ENCODE peak calls at places on chromosomes 6 and 20, in ten cellular contexts. G, Y, J, W, H, N, I, D, Q and R are unnamed samples.

GRCh38 chr6:26659042-26659359 is 545 bp downstream of the ZNF322 start:
- DNase-seq in Q (no peak), W (no peak), H (no peak), J (no peak), D (no peak), N (no peak), Y (no peak), G (no peak), I (no peak), R (no peak)

GRCh38 chr6:138000955-138001354 is 106.3 kb downstream of the PERP start:
- DNase-seq in W (no peak), I (no peak), G (no peak), N (no peak), Q (no peak), Y (no peak), H (no peak), D (no peak), J (no peak), R (no peak)

GRCh38 chr6:79225718-79226117 is 8.8 kb downstream of the HMGN3 start:
- DNase-seq in D (no peak), Q (no peak), I (no peak), G (no peak), N (no peak), J (peak; percentile 10), W (no peak), H (no peak), Y (no peak), R (no peak)

GRCh38 chr6:44737829-44738528 is 350.5 kb downstream of the CDC5L start:
- DNase-seq in I (no peak), J (no peak), H (no peak), G (no peak), N (no peak), W (no peak), D (no peak), Y (no peak), Q (no peak), R (no peak)

GRCh38 chr20:36105731-36106226 is 48.8 kb upstream of the EPB41L1 start:
- DNase-seq in W (no peak), Q (no peak), N (no peak), D (no peak), H (no peak), G (no peak), Y (peak; percentile 65), J (no peak), I (no peak), R (no peak)

GRCh38 chr20:5797165-5797564 is 47.0 kb downstream of the SHLD1 start:
- DNase-seq in W (no peak), D (no peak), G (no peak), Y (no peak), H (no peak), Q (no peak), J (no peak), N (no peak), I (no peak), R (no peak)

GRCh38 chr20:17612287-17612974 is 42.6 kb downstream of the DSTN start:
- DNase-seq in H (peak; percentile 35), G (no peak), W (no peak), Y (no peak), N (no peak), I (no peak), D (peak; percentile 41), Q (no peak), J (peak; percentile 89), R (peak; percentile 72)

GRCh38 chr6:3471711-3472110 is 14.9 kb upstream of the SLC22A23 start:
- DNase-seq in W (peak; percentile 35), G (no peak), J (no peak), I (no peak), N (no peak), D (no peak), Q (peak; percentile 18), H (no peak), Y (peak; percentile 81), R (no peak)

GRCh38 chr20:48745330-48745729 is 82.5 kb downstream of the PREX1 start:
- DNase-seq in D (no peak), Y (no peak), I (no peak), N (no peak), J (peak; percentile 55), G (no peak), W (no peak), H (no peak), Q (no peak), R (peak; percentile 22)

GRCh38 chr20:34990661-34991214 is 35.1 kb downstream of the MYH7B start:
- DNase-seq in G (no peak), I (no peak), H (no peak), N (no peak), Y (no peak), W (no peak), Q (no peak), D (no peak), J (no peak), R (no peak)

GRCh38 chr20:37990571-37991151 is 42.6 kb downstream of the TTI1 start:
- DNase-seq in G (peak; percentile 63), W (no peak), Y (peak; percentile 31), J (peak; percentile 62), D (peak; percentile 33), Q (peak; percentile 48), I (no peak), H (peak; percentile 38), N (no peak), R (peak; percentile 68)

GRCh38 chr6:80425089-80425823 is 318.8 kb downstream of the BCKDHB start:
- DNase-seq in J (peak; percentile 92), Q (no peak), G (no peak), N (no peak), I (no peak), Y (no peak), H (peak; percentile 97), W (no peak), D (peak; percentile 93), R (no peak)

GRCh38 chr20:33099842-33100538 is 20.5 kb downstream of the BPIFB4 start:
- DNase-seq in G (no peak), N (no peak), D (no peak), Q (no peak), W (no peak), Y (no peak), H (no peak), J (no peak), I (no peak), R (no peak)

GRCh38 chr6:141986457-141986856 is 146.3 kb upstream of the GJE1 start:
- DNase-seq in I (no peak), J (no peak), Y (no peak), W (no peak), D (no peak), N (no peak), Q (no peak), H (no peak), G (no peak), R (no peak)

GRCh38 chr20:57397693-57398108 is 6.5 kb downstream of the RBM38 start:
- DNase-seq in N (peak; percentile 35), D (no peak), Y (no peak), I (no peak), W (no peak), H (no peak), J (no peak), G (no peak), Q (no peak), R (no peak)

GRCh38 chr6:41353333-41353732 is 17.9 kb downstream of the NCR2 start:
- DNase-seq in J (no peak), Y (no peak), I (no peak), G (no peak), H (no peak), N (no peak), D (no peak), Q (no peak), W (no peak), R (no peak)

GRCh38 chr20:64001607-64002011 is 20.7 kb downstream of the PRPF6 start:
- DNase-seq in Y (no peak), W (peak; percentile 88), Q (no peak), D (no peak), H (no peak), G (no peak), J (no peak), I (no peak), N (peak; percentile 99), R (no peak)

GRCh38 chr6:4805553-4806307 is 29.5 kb downstream of the CDYL start:
- DNase-seq in W (peak; percentile 51), H (no peak), D (peak; percentile 24), G (no peak), I (peak; percentile 18), Q (peak; percentile 57), J (peak; percentile 44), Y (peak; percentile 41), N (peak; percentile 79), R (peak; percentile 39)

GRCh38 chr6:90758741-90759140 is 171.9 kb upstream of the MAP3K7 start:
- DNase-seq in Q (peak; percentile 8), G (no peak), I (no peak), Y (no peak), N (no peak), J (no peak), D (no peak), H (no peak), W (no peak), R (no peak)

GRCh38 chr6:89640804-89641203 is 2.3 kb upstream of the LYRM2 start:
- DNase-seq in Q (no peak), W (no peak), H (no peak), J (peak; percentile 56), D (no peak), Y (no peak), N (no peak), G (no peak), I (no peak), R (no peak)

GRCh38 chr6:144334150-144334708 is 49.1 kb downstream of the UTRN start:
- DNase-seq in H (no peak), Y (no peak), G (no peak), J (no peak), I (no peak), W (no peak), D (no peak), N (no peak), Q (no peak), R (no peak)

GRCh38 chr6:144528605-144529425 is 243.7 kb downstream of the UTRN start:
- DNase-seq in Y (peak; percentile 33), D (no peak), J (peak; percentile 80), G (no peak), H (peak; percentile 1), I (no peak), N (no peak), Q (no peak), W (no peak), R (peak; percentile 37)

GRCh38 chr6:122717350-122717749 is 62.2 kb upstream of the FABP7 start:
- DNase-seq in J (no peak), W (peak; percentile 58), N (peak; percentile 97), Y (peak; percentile 96), H (no peak), I (no peak), D (no peak), Q (no peak), G (no peak), R (peak; percentile 67)

GRCh38 chr20:4550740-4551139 is 171.0 kb upstream of the PRND start:
- DNase-seq in D (no peak), J (no peak), N (no peak), W (no peak), I (no peak), Y (no peak), H (no peak), G (no peak), Q (no peak), R (no peak)

GRCh38 chr6:11253594-11253993 is 21.1 kb upstream of the NEDD9 start:
- DNase-seq in G (no peak), D (no peak), I (no peak), Q (no peak), J (no peak), W (no peak), N (no peak), H (no peak), Y (no peak), R (no peak)

GRCh38 chr6:53910834-53911233 is 116.0 kb downstream of the LRRC1 start:
- DNase-seq in H (no peak), Q (peak; percentile 35), J (peak; percentile 94), I (no peak), G (no peak), W (no peak), D (no peak), N (no peak), Y (no peak), R (peak; percentile 40)

GRCh38 chr20:24763386-24764026 is 185.6 kb upstream of the CST7 start:
- DNase-seq in G (no peak), Q (no peak), N (no peak), H (no peak), Y (no peak), D (no peak), I (no peak), J (no peak), W (no peak), R (no peak)

GRCh38 chr6:71386215-71386614 is 97.6 kb downstream of the OGFRL1 start:
- DNase-seq in G (no peak), N (no peak), Y (no peak), D (no peak), J (no peak), Q (no peak), I (no peak), H (no peak), W (no peak), R (no peak)